ENCODE peak calls at places on chromosomes 12 and 14, in ten cellular contexts. Z, R, J, M, Y, G, A, O, H and C are unnamed samples.

GRCh38 chr12:127711108-127711507 is 555.9 kb upstream of the TMEM132C start:
- DNase-seq in A (no peak), R (peak), H (no peak), Z (no peak), M (no peak), O (no peak), Y (peak), G (peak), J (no peak), C (no peak)

GRCh38 chr12:54431911-54432814 is 13.1 kb upstream of the ITGA5 start:
- DNase-seq in R (no peak), H (peak), Z (peak), G (no peak), Y (peak), A (no peak), M (peak), J (no peak), O (no peak), C (no peak)

GRCh38 chr14:71662291-71662790 is 269.9 kb upstream of the RGS6 start:
- DNase-seq in G (no peak), R (no peak), Z (no peak), H (no peak), M (no peak), J (no peak), Y (no peak), O (no peak), A (no peak), C (no peak)

GRCh38 chr12:53459097-53459496 is 7.2 kb downstream of the PCBP2 start:
- DNase-seq in J (no peak), Y (no peak), H (no peak), G (no peak), R (no peak), Z (no peak), M (no peak), A (no peak), O (no peak), C (no peak)

GRCh38 chr12:124110372-124110883 is 137.4 kb downstream of the ZNF664 start:
- DNase-seq in A (no peak), J (no peak), M (no peak), G (no peak), R (no peak), Y (no peak), O (no peak), H (no peak), Z (no peak), C (no peak)

GRCh38 chr12:14841761-14842160 is 1.6 kb downstream of the ART4 start:
- DNase-seq in G (peak), R (no peak), H (peak), M (peak), A (no peak), O (no peak), Y (peak), Z (peak), J (no peak), C (peak)

GRCh38 chr12:48927261-48927660 is 2.0 kb upstream of the FKBP11 start:
- DNase-seq in M (no peak), Z (no peak), J (no peak), H (no peak), A (no peak), R (no peak), O (no peak), G (no peak), Y (peak), C (no peak)

GRCh38 chr14:23704890-23705289 is 68.7 kb downstream of the DHRS2 start:
- DNase-seq in O (no peak), R (no peak), Z (no peak), J (no peak), A (no peak), Y (peak), H (no peak), G (peak), M (no peak), C (peak)

GRCh38 chr14:26841920-26842741 is 244.3 kb upstream of the NOVA1 start:
- DNase-seq in Y (no peak), M (peak), Z (peak), O (no peak), J (peak), G (peak), H (peak), R (no peak), A (no peak), C (peak)

GRCh38 chr14:95531473-95531872 is 3.4 kb upstream of the GLRX5 start:
- DNase-seq in H (no peak), G (no peak), Z (no peak), Y (peak), M (no peak), A (no peak), J (no peak), O (no peak), R (no peak), C (no peak)

GRCh38 chr12:91577586-91578539 is 395.2 kb upstream of the DCN start:
- DNase-seq in M (no peak), O (no peak), R (no peak), A (no peak), J (peak), Y (peak), G (peak), H (no peak), Z (no peak), C (no peak)

GRCh38 chr12:32399373-32400113 is at the start of gene FGD4:
- DNase-seq in Y (peak), Z (peak), M (peak), O (peak), G (peak), R (peak), H (no peak), J (peak), A (no peak), C (no peak)

GRCh38 chr14:98210045-98210678 is 1061.8 kb downstream of the BCL11B start:
- DNase-seq in H (no peak), Z (no peak), R (no peak), Y (no peak), J (no peak), G (no peak), M (no peak), A (no peak), O (no peak), C (no peak)

GRCh38 chr14:71521238-71521637 is 411.0 kb upstream of the RGS6 start:
- DNase-seq in M (no peak), Z (no peak), J (no peak), H (no peak), R (no peak), A (no peak), G (no peak), O (no peak), Y (no peak), C (no peak)

GRCh38 chr14:99793213-99794155 is at the start of gene EML1:
- DNase-seq in J (peak), R (peak), Z (peak), O (peak), Y (peak), H (peak), A (no peak), G (peak), M (peak), C (no peak)

GRCh38 chr12:99707883-99708282 is 60.3 kb downstream of the GARIN6 start:
- DNase-seq in R (no peak), O (no peak), G (no peak), Z (no peak), H (no peak), A (no peak), M (no peak), Y (no peak), J (no peak), C (no peak)

GRCh38 chr14:59566281-59566680 is 10.3 kb downstream of the CCDC175 start:
- DNase-seq in H (no peak), G (no peak), J (no peak), Y (no peak), O (no peak), R (no peak), Z (no peak), M (no peak), A (no peak), C (no peak)

GRCh38 chr12:125198647-125199046 is 133.4 kb downstream of the AACS start:
- DNase-seq in Z (no peak), H (no peak), G (no peak), R (no peak), A (no peak), O (no peak), M (no peak), J (no peak), Y (no peak), C (no peak)

GRCh38 chr12:32690927-32691326 is 11.8 kb downstream of the DNM1L start:
- DNase-seq in Z (no peak), H (no peak), Y (no peak), M (no peak), J (no peak), G (no peak), A (no peak), O (no peak), R (no peak), C (no peak)

GRCh38 chr12:112352921-112353320 is 29.3 kb downstream of the HECTD4 start:
- DNase-seq in R (no peak), O (no peak), Y (no peak), G (no peak), Z (no peak), M (no peak), H (no peak), J (no peak), A (no peak), C (no peak)

GRCh38 chr12:55974308-55974724 is 438 bp downstream of the RAB5B start:
- DNase-seq in H (no peak), R (no peak), M (no peak), G (peak), Z (no peak), J (peak), Y (peak), A (no peak), O (peak), C (no peak)

GRCh38 chr14:81447018-81447770 is 47.1 kb upstream of the STON2 start:
- DNase-seq in Y (no peak), R (no peak), O (no peak), M (no peak), H (no peak), J (no peak), A (no peak), Z (no peak), G (no peak), C (no peak)

GRCh38 chr12:46549527-46550265 is 177.1 kb upstream of the SLC38A2 start:
- DNase-seq in M (no peak), G (no peak), O (no peak), A (no peak), Y (peak), H (no peak), Z (no peak), J (no peak), R (no peak), C (no peak)

GRCh38 chr12:122308811-122309210 is 42.5 kb upstream of the VPS33A start:
- DNase-seq in R (no peak), Z (no peak), Y (peak), M (no peak), H (no peak), J (no peak), G (no peak), A (no peak), O (no peak), C (no peak)

GRCh38 chr12:75294797-75295196 is 35.3 kb downstream of the CAPS2 start:
- DNase-seq in A (no peak), M (no peak), Y (no peak), H (no peak), J (no peak), R (no peak), O (no peak), Z (no peak), G (no peak), C (no peak)

GRCh38 chr12:130222519-130223255 is 60.4 kb downstream of the FZD10 start:
- DNase-seq in R (no peak), Y (no peak), O (no peak), G (no peak), H (no peak), M (peak), A (no peak), Z (no peak), J (no peak), C (no peak)

GRCh38 chr12:56769868-56770267 is 6.7 kb downstream of the HSD17B6 start:
- DNase-seq in G (no peak), Y (no peak), M (no peak), R (no peak), A (no peak), Z (no peak), O (no peak), J (no peak), H (no peak), C (no peak)

GRCh38 chr14:103223818-103224352 is 100.6 kb downstream of the TNFAIP2 start:
- DNase-seq in O (no peak), G (no peak), A (no peak), M (no peak), Y (no peak), Z (no peak), R (no peak), J (no peak), H (no peak), C (no peak)

GRCh38 chr12:26298785-26299621 is 103.6 kb downstream of the SSPN start:
- DNase-seq in H (peak), M (no peak), G (peak), A (peak), O (no peak), J (no peak), R (no peak), Z (no peak), Y (peak), C (peak)

GRCh38 chr14:77791225-77791600 is 8.7 kb upstream of the ADCK1 start:
- DNase-seq in J (no peak), R (no peak), H (no peak), M (no peak), Y (no peak), O (no peak), A (no peak), Z (no peak), G (no peak), C (no peak)

GRCh38 chr14:34619399-34619920 is 10.5 kb downstream of the SNX6 start:
- DNase-seq in H (no peak), Z (no peak), Y (no peak), A (no peak), G (no peak), O (no peak), J (no peak), M (no peak), R (no peak), C (no peak)

GRCh38 chr12:107477946-107478610 is 207.5 kb upstream of the PWP1 start:
- DNase-seq in Z (no peak), R (no peak), G (no peak), Y (no peak), H (peak), J (no peak), A (no peak), O (no peak), M (no peak), C (no peak)